ENCODE peak calls at places on chromosome 1, in four cellular contexts. Q is right cardiac atrium, D is sigmoid colon, G is small intestine. V is an unnamed sample.

GRCh38 chr1:163562355-163562754 is 240.6 kb downstream of the NUF2 start:
- DNase-seq in G (no peak), Q (no peak), D (no peak), V (no peak)

GRCh38 chr1:84711091-84711490 is 20.8 kb upstream of the SSX2IP start:
- DNase-seq in Q (no peak), D (no peak), G (no peak), V (no peak)

GRCh38 chr1:91406773-91407389 is 2.2 kb upstream of the HFM1 start:
- DNase-seq in Q (no peak), G (no peak), D (no peak), V (no peak)

GRCh38 chr1:89936694-89937093 is 58.2 kb upstream of the ZNF326 start:
- DNase-seq in Q (no peak), D (no peak), G (no peak), V (no peak)

GRCh38 chr1:171137580-171137979 is 46.9 kb downstream of the FMO3 start:
- DNase-seq in G (no peak), D (no peak), Q (no peak), V (no peak)

GRCh38 chr1:182616130-182617074 is 12.2 kb upstream of the RGS16 start:
- DNase-seq in G (peak; percentile 51), D (peak; percentile 93), Q (peak; percentile 93), V (peak; percentile 86)

GRCh38 chr1:46515576-46515975 is 25.9 kb downstream of the DMBX1 start:
- DNase-seq in Q (no peak), G (no peak), D (no peak), V (no peak)

GRCh38 chr1:22628698-22629444 is 7.6 kb upstream of the C1QA start:
- DNase-seq in D (no peak), Q (no peak), G (no peak), V (no peak)

GRCh38 chr1:36367798-36368197 is 17.9 kb downstream of the STK40 start:
- DNase-seq in G (no peak), Q (peak; percentile 40), D (no peak), V (no peak)

GRCh38 chr1:214364335-214364734 is 83.4 kb downstream of the SMYD2 start:
- DNase-seq in G (no peak), Q (peak; percentile 89), D (no peak), V (peak; percentile 49)

GRCh38 chr1:18913065-18913502 is 10.7 kb upstream of the ALDH4A1 start:
- DNase-seq in D (peak; percentile 92), Q (peak; percentile 95), G (peak; percentile 63), V (peak; percentile 87)

GRCh38 chr1:16172964-16173446 is 17.1 kb upstream of the EPHA2 start:
- DNase-seq in D (no peak), G (peak; percentile 94), Q (peak; percentile 38), V (no peak)

GRCh38 chr1:39632491-39633417 is 6.7 kb downstream of the HEYL start:
- DNase-seq in D (peak; percentile 80), G (peak; percentile 9), Q (peak; percentile 92), V (peak; percentile 76)

GRCh38 chr1:186473047-186473446 is 12.1 kb upstream of the PDC start:
- DNase-seq in Q (no peak), G (no peak), D (no peak), V (no peak)

GRCh38 chr1:98034505-98034904 is 113.7 kb upstream of the DPYD start:
- DNase-seq in D (no peak), Q (no peak), G (no peak), V (no peak)

GRCh38 chr1:26288311-26288941 is 8.5 kb downstream of the SH3BGRL3 start:
- DNase-seq in G (peak; percentile 55), Q (peak; percentile 42), D (no peak), V (no peak)

GRCh38 chr1:39818482-39818881 is 29.8 kb upstream of the BMP8B start:
- DNase-seq in G (peak; percentile 95), Q (no peak), D (no peak), V (no peak)

GRCh38 chr1:82110366-82111254 is 309.9 kb downstream of the ADGRL2 start:
- DNase-seq in D (no peak), Q (no peak), G (no peak), V (no peak)

GRCh38 chr1:240457203-240457602 is 154.8 kb downstream of the GREM2 start:
- DNase-seq in D (no peak), Q (no peak), G (no peak), V (no peak)

GRCh38 chr1:39266269-39266668 is 61.8 kb downstream of the MACF1 start:
- DNase-seq in D (no peak), Q (no peak), G (peak; percentile 25), V (no peak)

GRCh38 chr1:33370286-33370685 is 49.4 kb upstream of the A3GALT2 start:
- DNase-seq in Q (no peak), D (no peak), G (no peak), V (peak; percentile 67)

GRCh38 chr1:159066108-159066507 is 10.5 kb downstream of the AIM2 start:
- DNase-seq in Q (no peak), D (no peak), G (no peak), V (no peak)

GRCh38 chr1:55987491-55988255 is 591.7 kb downstream of the PLPP3 start:
- DNase-seq in Q (no peak), D (no peak), G (no peak), V (no peak)

GRCh38 chr1:153860285-153860684 is 62.5 kb downstream of the GATAD2B start:
- DNase-seq in Q (no peak), G (no peak), D (no peak), V (no peak)

GRCh38 chr1:99713006-99713405 is 53.4 kb downstream of the FRRS1 start:
- DNase-seq in G (no peak), D (no peak), Q (no peak), V (no peak)

GRCh38 chr1:154288694-154289093 is 16.3 kb downstream of the HAX1 start:
- DNase-seq in G (no peak), D (no peak), Q (no peak), V (no peak)

GRCh38 chr1:236516929-236517704 is 6.7 kb upstream of the LGALS8 start:
- DNase-seq in G (peak; percentile 15), Q (no peak), D (no peak), V (no peak)

GRCh38 chr1:80640978-80641377 is 1159.8 kb upstream of the ADGRL2 start:
- DNase-seq in Q (no peak), G (no peak), D (no peak), V (no peak)
- H3K9me3 ChIP-seq in Q (no peaks in the 10 kb centered on the region), G (no peaks in the 10 kb centered on the region), D (no peaks in the 10 kb centered on the region), V (no peaks in the 10 kb centered on the region)

GRCh38 chr1:62686822-62687221 is 1.4 kb downstream of the DOCK7 start:
- DNase-seq in Q (no peak), G (no peak), D (no peak), V (no peak)
- H3K4me3 ChIP-seq in Q (peak overlapping the region; percentile 100), G (no peak overlapping the region), D (peak overlapping the region; percentile 81), V (peak overlapping the region; percentile 87)

GRCh38 chr1:10631121-10631810 is 156.5 kb downstream of the PEX14 start:
- DNase-seq in G (no peak), Q (no peak), D (peak; percentile 61), V (peak; percentile 9)

GRCh38 chr1:10633416-10633815 is 158.7 kb downstream of the PEX14 start:
- DNase-seq in Q (no peak), D (peak; percentile 58), G (no peak), V (peak; percentile 44)

GRCh38 chr1:10632691-10633090 is 157.9 kb downstream of the PEX14 start:
- DNase-seq in D (peak; percentile 66), Q (no peak), G (no peak), V (peak; percentile 7)

GRCh38 chr1:10630661-10631120 is 155.9 kb downstream of the PEX14 start:
- DNase-seq in D (peak; percentile 63), G (no peak), Q (no peak), V (peak; percentile 36)

DNA sequence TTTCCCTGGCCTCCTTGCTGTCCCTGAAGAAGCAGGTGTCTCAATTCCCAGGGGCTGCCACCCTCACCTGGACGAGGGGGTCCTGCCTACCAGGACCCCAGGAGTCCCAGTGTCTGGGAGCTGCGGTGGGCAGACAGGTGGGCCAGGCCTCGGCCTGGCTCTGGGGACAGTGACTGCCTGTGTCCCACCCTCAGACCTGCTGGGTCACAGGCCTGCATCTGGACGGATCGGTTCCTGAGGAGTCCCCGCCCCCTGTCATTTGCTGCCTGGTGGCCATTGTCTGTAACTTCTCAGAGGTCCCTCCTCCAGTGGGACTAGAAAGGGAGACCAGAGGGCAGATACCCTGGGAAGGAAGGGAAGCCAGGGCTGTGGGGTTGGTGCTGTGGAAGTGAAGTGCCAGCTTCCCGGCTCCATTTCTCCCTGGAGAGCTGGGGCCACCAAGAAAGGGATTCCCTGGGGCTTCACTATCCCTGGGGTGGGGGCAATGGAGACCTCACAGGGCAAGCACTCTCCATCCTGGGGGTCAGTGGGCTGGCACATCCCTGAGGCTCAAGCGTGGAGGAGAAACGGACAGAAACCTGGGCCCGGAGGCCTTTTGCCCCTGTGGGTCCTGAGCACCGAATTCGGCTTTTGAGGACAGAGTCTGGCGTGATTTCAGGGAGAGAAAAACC is 157.2 kb downstream of the PEX14 start:
- DNase-seq in D (peak; percentile 56), G (no peak), Q (no peak), V (peak; percentile 34)
- H3K27ac ChIP-seq in D (peak overlapping the region; percentile 72), G (no peak overlapping the region), Q (no peak overlapping the region), V (no peak overlapping the region)

DNA sequence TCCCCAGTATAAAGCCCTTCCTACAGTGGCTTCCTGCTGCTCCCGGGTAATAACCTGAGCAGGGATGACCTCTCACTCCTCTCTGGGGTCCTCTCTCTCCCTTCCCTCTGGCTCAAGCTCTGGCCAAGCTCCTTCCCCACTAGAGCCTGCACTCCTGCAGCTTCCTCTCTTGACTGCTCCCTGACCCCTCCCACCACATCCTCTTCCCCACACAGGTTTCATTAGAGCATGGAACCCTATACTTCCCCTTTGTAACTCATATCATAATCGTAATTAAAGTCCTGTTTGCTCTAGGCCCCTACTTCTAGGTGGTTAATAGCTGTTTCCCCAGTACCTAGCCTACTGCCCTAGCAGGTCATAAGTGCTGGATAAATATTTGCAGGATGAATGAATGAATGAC is 146.2 kb downstream of the C1orf21 start:
- DNase-seq in Q (no peak), D (no peak), G (no peak), V (no peak)
- H3K9me3 ChIP-seq in Q (no peaks in the 10 kb centered on the region), D (peaks cover 6% of the 10 kb centered on the region), G (no peaks in the 10 kb centered on the region), V (peaks cover under 1% of the 10 kb centered on the region)

GRCh38 chr1:63773815-63774616 is at the start of gene ROR1:
- DNase-seq in G (peak; percentile 87), Q (peak; percentile 94), D (peak; percentile 96), V (peak; percentile 88)
- H3K4me3 ChIP-seq in G (peak within 1 kb of the TSS; percentile 64), Q (peak within 1 kb of the TSS; percentile 80), D (peak within 1 kb of the TSS; percentile 89), V (peak within 1 kb of the TSS; percentile 83)